ENCODE peak calls at places on chromosomes 7 and 10, in six cellular contexts. G, Y, O, K, J and T are unnamed samples.

GRCh38 chr7:13240349-13240748 is 552.9 kb downstream of the ARL4A start:
- DNase-seq in Y (no peak), O (no peak), J (no peak), G (no peak), K (peak; percentile 48), T (peak; percentile 52)

GRCh38 chr10:35612385-35613106 is 7.4 kb downstream of the GJD4 start:
- DNase-seq in K (no peak), G (no peak), O (no peak), Y (no peak), J (peak; percentile 32), T (no peak)

GRCh38 chr10:1043532-1043995 is 5.4 kb downstream of the IDI1 start:
- DNase-seq in J (no peak), K (no peak), G (no peak), O (no peak), Y (no peak), T (no peak)

GRCh38 chr7:69826283-69826682 is 228.0 kb downstream of the AUTS2 start:
- DNase-seq in J (no peak), G (no peak), O (no peak), Y (no peak), K (no peak), T (no peak)

GRCh38 chr10:73639286-73639685 is 2.0 kb downstream of the MYOZ1 start:
- DNase-seq in G (no peak), J (no peak), O (no peak), K (no peak), Y (no peak), T (no peak)

GRCh38 chr10:11165591-11166543 is 148.2 kb downstream of the CELF2 start:
- DNase-seq in J (peak; percentile 86), G (no peak), K (peak; percentile 5), Y (peak; percentile 72), O (no peak), T (peak; percentile 4)

GRCh38 chr7:107147464-107148214 is 21.2 kb upstream of the HBP1 start:
- DNase-seq in G (no peak), J (peak; percentile 59), O (no peak), Y (peak; percentile 34), K (peak; percentile 69), T (peak; percentile 53)

GRCh38 chr7:48035967-48036478 is 680 bp downstream of the C7orf57 start:
- DNase-seq in Y (no peak), K (peak; percentile 49), O (no peak), G (no peak), J (no peak), T (peak; percentile 66)

GRCh38 chr7:30505174-30505697 is 607 bp upstream of the GGCT start:
- DNase-seq in J (no peak), Y (no peak), G (no peak), O (peak; percentile 56), K (no peak), T (no peak)

GRCh38 chr10:75043256-75044121 is 68.0 kb upstream of the SAMD8 start:
- DNase-seq in J (no peak), Y (peak; percentile 47), G (no peak), O (no peak), K (no peak), T (no peak)

GRCh38 chr7:73429622-73430505 is 3.7 kb upstream of the FZD9 start:
- DNase-seq in O (no peak), G (no peak), Y (no peak), K (no peak), J (no peak), T (peak; percentile 47)

GRCh38 chr10:94320285-94320914 is 42.3 kb downstream of the NOC3L start:
- DNase-seq in K (peak; percentile 75), O (peak; percentile 73), Y (peak; percentile 74), J (peak; percentile 67), G (peak; percentile 74), T (peak; percentile 50)

GRCh38 chr10:113735913-113736312 is 15.6 kb upstream of the PLEKHS1 start:
- DNase-seq in O (no peak), J (no peak), Y (no peak), G (no peak), K (no peak), T (peak; percentile 64)

GRCh38 chr10:48428896-48429295 is 122.4 kb downstream of the MAPK8 start:
- DNase-seq in G (no peak), J (no peak), O (no peak), K (no peak), Y (no peak), T (no peak)

GRCh38 chr10:133161486-133162051 is 1.6 kb downstream of the KNDC1 start:
- DNase-seq in G (no peak), K (no peak), O (no peak), Y (no peak), J (no peak), T (no peak)

GRCh38 chr7:34069676-34070075 is 164.3 kb downstream of the BMPER start:
- DNase-seq in G (no peak), J (no peak), O (no peak), K (peak; percentile 57), Y (no peak), T (no peak)

GRCh38 chr7:123992913-123993518 is 39.9 kb downstream of the TMEM229A start:
- DNase-seq in J (no peak), Y (no peak), O (no peak), K (no peak), G (no peak), T (no peak)

GRCh38 chr7:29764227-29764626 is 42.1 kb upstream of the WIPF3 start:
- DNase-seq in K (no peak), J (peak; percentile 51), Y (no peak), G (no peak), O (no peak), T (peak; percentile 26)

GRCh38 chr10:102112210-102112817 is 7.9 kb downstream of the LDB1 start:
- DNase-seq in G (no peak), K (no peak), Y (no peak), J (no peak), O (no peak), T (no peak)

GRCh38 chr7:133517766-133518165 is 264.9 kb downstream of the EXOC4 start:
- DNase-seq in G (no peak), O (no peak), Y (no peak), K (peak; percentile 13), J (no peak), T (peak; percentile 21)

GRCh38 chr10:114566064-114566463 is 92.0 kb downstream of the ABLIM1 start:
- DNase-seq in O (no peak), Y (no peak), J (no peak), K (no peak), G (no peak), T (no peak)

GRCh38 chr10:88091490-88092061 is 228.2 kb downstream of the PTEN start:
- DNase-seq in J (peak; percentile 60), O (no peak), K (no peak), G (no peak), Y (peak; percentile 64), T (peak; percentile 23)

GRCh38 chr10:95229724-95230627 is 35.9 kb downstream of the ACSM6 start:
- DNase-seq in G (no peak), K (peak; percentile 96), O (no peak), J (no peak), Y (no peak), T (no peak)

GRCh38 chr7:129748710-129749109 is 137.2 kb downstream of the NRF1 start:
- DNase-seq in Y (no peak), G (no peak), K (peak; percentile 42), J (no peak), O (no peak), T (no peak)

GRCh38 chr10:122699796-122700466 is at the start of gene C10orf120:
- DNase-seq in G (no peak), Y (no peak), K (no peak), J (no peak), O (no peak), T (no peak)

GRCh38 chr7:7182156-7183060 is at the start of gene C1GALT1:
- DNase-seq in K (peak; percentile 98), J (peak; percentile 98), G (peak; percentile 96), O (peak; percentile 98), Y (peak; percentile 98), T (peak; percentile 99)

GRCh38 chr10:30857803-30858202 is 173.9 kb downstream of the ZNF438 start:
- DNase-seq in G (peak; percentile 88), K (peak; percentile 86), O (peak; percentile 66), Y (no peak), J (no peak), T (no peak)

GRCh38 chr10:118590334-118590733 is 5.1 kb downstream of the PRLHR start:
- DNase-seq in Y (no peak), O (no peak), K (peak; percentile 32), G (no peak), J (peak; percentile 28), T (peak; percentile 93)

GRCh38 chr10:80324086-80324485 is 32.5 kb downstream of the DYDC1 start:
- DNase-seq in O (no peak), K (peak; percentile 53), G (no peak), J (no peak), Y (no peak), T (peak; percentile 8)

GRCh38 chr10:113292086-113292485 is 260.8 kb upstream of the HABP2 start:
- DNase-seq in Y (no peak), O (no peak), J (no peak), K (no peak), G (no peak), T (no peak)

GRCh38 chr7:156892086-156892800 is 740 bp downstream of the LMBR1 start:
- DNase-seq in J (peak; percentile 82), K (no peak), G (no peak), Y (peak; percentile 73), O (peak; percentile 53), T (peak; percentile 92)

GRCh38 chr10:125232841-125233240 is 72.5 kb upstream of the CTBP2 start:
- DNase-seq in J (no peak), G (no peak), Y (no peak), K (no peak), O (no peak), T (no peak)

GRCh38 chr7:93574646-93575554 is at the start of gene CALCR:
- DNase-seq in J (no peak), K (peak; percentile 3), O (no peak), Y (no peak), G (no peak), T (peak; percentile 72)

GRCh38 chr7:131328387-131329175 is 905 bp downstream of the MKLN1 start:
- DNase-seq in K (peak; percentile 36), O (no peak), G (no peak), Y (no peak), J (peak; percentile 27), T (peak; percentile 63)

GRCh38 chr10:43955002-43955596 is 306.4 kb upstream of the ZNF32 start:
- DNase-seq in K (no peak), Y (no peak), G (no peak), J (no peak), O (peak; percentile 15), T (no peak)